ENCODE peak calls at places on chromosomes 4 and X, in seven cellular contexts. One of them, this sample, is unnamed.

GRCh38 chrX:72306085-72306801 is 529 bp upstream of the CITED1 start:
- DNase-seq in midbrain: no peak
- DNase-seq in A549: peak
- DNase-seq in AG20443: no peak
- DNase-seq in AG08396: no peak
- DNase-seq in mucosa of descending colon: no peak
- DNase-seq in GM20000: peak
- DNase-seq in this sample: no peak

GRCh38 chr4:98744372-98745150 is 86.2 kb upstream of the TSPAN5 start:
- DNase-seq in mucosa of descending colon: no peak
- DNase-seq in A549: no peak
- DNase-seq in GM20000: no peak
- DNase-seq in midbrain: no peak
- DNase-seq in AG08396: no peak
- DNase-seq in AG20443: no peak
- DNase-seq in this sample: no peak

GRCh38 chr4:891747-892146 is 40.4 kb downstream of the GAK start:
- DNase-seq in midbrain: no peak
- DNase-seq in mucosa of descending colon: no peak
- DNase-seq in A549: no peak
- DNase-seq in GM20000: no peak
- DNase-seq in AG08396: no peak
- DNase-seq in AG20443: no peak
- DNase-seq in this sample: peak

GRCh38 chr4:137310156-137310555 is 222.1 kb downstream of the PCDH18 start:
- DNase-seq in A549: no peak
- DNase-seq in midbrain: no peak
- DNase-seq in AG08396: no peak
- DNase-seq in AG20443: no peak
- DNase-seq in mucosa of descending colon: no peak
- DNase-seq in GM20000: no peak
- DNase-seq in this sample: no peak

GRCh38 chr4:15100994-15101695 is 98.9 kb downstream of the CPEB2 start:
- DNase-seq in mucosa of descending colon: no peak
- DNase-seq in AG20443: peak
- DNase-seq in GM20000: no peak
- DNase-seq in midbrain: peak
- DNase-seq in AG08396: peak
- DNase-seq in A549: no peak
- DNase-seq in this sample: no peak

GRCh38 chr4:130712038-130712437 is 1616.1 kb downstream of the C4orf33 start:
- DNase-seq in midbrain: no peak
- DNase-seq in GM20000: no peak
- DNase-seq in mucosa of descending colon: no peak
- DNase-seq in AG08396: no peak
- DNase-seq in A549: no peak
- DNase-seq in AG20443: no peak
- DNase-seq in this sample: no peak

GRCh38 chrX:40005290-40006011 is 92.3 kb downstream of the BCOR start:
- DNase-seq in mucosa of descending colon: no peak
- DNase-seq in AG20443: no peak
- DNase-seq in AG08396: no peak
- DNase-seq in midbrain: no peak
- DNase-seq in GM20000: no peak
- DNase-seq in A549: no peak
- DNase-seq in this sample: no peak

GRCh38 chr4:181845617-181846016 is 397.6 kb upstream of the TENM3 start:
- DNase-seq in AG08396: no peak
- DNase-seq in mucosa of descending colon: no peak
- DNase-seq in midbrain: no peak
- DNase-seq in GM20000: no peak
- DNase-seq in AG20443: no peak
- DNase-seq in A549: no peak
- DNase-seq in this sample: no peak

GRCh38 chr4:108166038-108166437 is 2.7 kb downstream of the LEF1 start:
- DNase-seq in mucosa of descending colon: no peak
- DNase-seq in GM20000: no peak
- DNase-seq in midbrain: no peak
- DNase-seq in A549: no peak
- DNase-seq in AG08396: no peak
- DNase-seq in AG20443: no peak
- DNase-seq in this sample: no peak

GRCh38 chrX:107733686-107734085 is 41.9 kb downstream of the TSC22D3 start:
- DNase-seq in A549: no peak
- DNase-seq in midbrain: no peak
- DNase-seq in GM20000: no peak
- DNase-seq in AG08396: no peak
- DNase-seq in AG20443: no peak
- DNase-seq in mucosa of descending colon: no peak
- DNase-seq in this sample: no peak

GRCh38 chrX:123756320-123756719 is 23.5 kb upstream of the THOC2 start:
- DNase-seq in AG08396: peak
- DNase-seq in midbrain: no peak
- DNase-seq in mucosa of descending colon: no peak
- DNase-seq in AG20443: peak
- DNase-seq in A549: no peak
- DNase-seq in GM20000: no peak
- DNase-seq in this sample: no peak

This sample was measured in iPS DF 6.9.